ENCODE peak calls at places on chromosomes 12 and 14, in six cellular contexts. P is ELF-1; A is NB4; W is NCI-H1436; H is WERI-Rb-1; Q is activated CD8-positive, alpha-beta memory T cell treated with anti-CD3 and anti-CD28 coated beads for 48 hours. B is an unnamed sample.
A peak's percentile ranks its signal among the peaks of the same experiment; 100 is the strongest.

GRCh38 chr14:34562776-34563150 is 23.3 kb upstream of the EAPP start:
- DNase-seq in W (no peak), H (no peak), A (no peak), Q (no peak), P (no peak), B (no peak)

GRCh38 chr12:103698752-103699540 is 111.9 kb downstream of the STAB2 start:
- DNase-seq in W (no peak), H (no peak), P (no peak), A (peak; percentile 19), Q (no peak), B (no peak)

GRCh38 chr12:112122823-112123690 is 2.3 kb upstream of the TRAFD1 start:
- DNase-seq in P (no peak), A (peak; percentile 46), Q (no peak), H (no peak), W (no peak), B (no peak)

GRCh38 chr12:6662602-6662905 is 365 bp downstream of the ING4 start:
- DNase-seq in Q (no peak), P (no peak), A (no peak), W (no peak), H (no peak), B (no peak)

GRCh38 chr14:96181188-96181762 is 23.4 kb upstream of the BDKRB2 start:
- DNase-seq in A (no peak), P (no peak), H (no peak), W (no peak), Q (no peak), B (no peak)

GRCh38 chr12:94941440-94941862 is 62.0 kb downstream of the NDUFA12 start:
- DNase-seq in P (no peak), A (no peak), Q (no peak), H (no peak), W (peak; percentile 25), B (no peak)

GRCh38 chr14:68369289-68369925 is 423.5 kb downstream of the ZFP36L1 start:
- DNase-seq in A (no peak), H (no peak), W (no peak), Q (no peak), P (no peak), B (no peak)

GRCh38 chr12:10184261-10184843 is 5.5 kb downstream of the TMEM52B start:
- DNase-seq in P (no peak), A (no peak), H (no peak), Q (no peak), W (no peak), B (no peak)

GRCh38 chr12:75364918-75365317 is 26.0 kb upstream of the GLIPR1L2 start:
- DNase-seq in P (no peak), W (no peak), Q (no peak), A (peak; percentile 86), H (no peak), B (peak; percentile 43)

GRCh38 chr12:32413412-32413811 is 14.1 kb downstream of the FGD4 start:
- DNase-seq in Q (no peak), W (no peak), H (no peak), A (no peak), P (no peak), B (no peak)

GRCh38 chr14:51828017-51828797 is 32.2 kb upstream of the GNG2 start:
- DNase-seq in W (peak; percentile 56), Q (peak; percentile 50), P (peak; percentile 37), H (no peak), A (peak; percentile 97), B (peak; percentile 74)

GRCh38 chr14:76918751-76919421 is 92.7 kb downstream of the LRRC74A start:
- DNase-seq in A (peak; percentile 68), W (peak; percentile 58), H (peak; percentile 75), P (peak; percentile 87), Q (no peak), B (peak; percentile 94)

GRCh38 chr14:34465069-34465859 is 3.2 kb upstream of the SPTSSA start:
- DNase-seq in W (no peak), Q (no peak), A (peak; percentile 47), P (no peak), H (no peak), B (peak; percentile 55)

GRCh38 chr12:113259499-113259953 is 38.3 kb downstream of the TPCN1 start:
- DNase-seq in P (no peak), A (peak; percentile 32), H (peak; percentile 78), W (no peak), Q (no peak), B (peak; percentile 72)

GRCh38 chr12:12561305-12562015 is 1.2 kb downstream of the DUSP16 start:
- DNase-seq in P (peak; percentile 58), A (peak; percentile 69), H (peak; percentile 42), Q (no peak), W (no peak), B (peak; percentile 71)

GRCh38 chr12:62640910-62641448 is 174.4 kb downstream of the MON2 start:
- DNase-seq in P (no peak), H (no peak), W (no peak), A (no peak), Q (no peak), B (peak; percentile 70)

GRCh38 chr12:106096376-106096775 is 42.4 kb downstream of the NUAK1 start:
- DNase-seq in W (no peak), A (no peak), P (no peak), Q (no peak), H (no peak), B (no peak)

GRCh38 chr14:93013368-93013719 is 90.4 kb downstream of the CHGA start:
- DNase-seq in Q (no peak), A (peak; percentile 43), P (no peak), H (no peak), W (no peak), B (no peak)

GRCh38 chr14:100449225-100449987 is 126.3 kb downstream of the SLC25A47 start:
- DNase-seq in W (no peak), H (peak; percentile 79), Q (no peak), P (no peak), A (no peak), B (no peak)

GRCh38 chr12:91276529-91276928 is 93.9 kb upstream of the DCN start:
- DNase-seq in Q (no peak), A (no peak), H (no peak), P (no peak), W (no peak), B (no peak)

GRCh38 chr12:121110211-121110940 is 22.3 kb upstream of the P2RX7 start:
- DNase-seq in P (peak; percentile 65), Q (peak; percentile 56), A (peak; percentile 91), H (peak; percentile 57), W (peak; percentile 44), B (peak; percentile 77)

GRCh38 chr12:34275129-34275528 is 252.8 kb downstream of the ALG10 start:
- DNase-seq in P (no peak), A (no peak), Q (no peak), H (no peak), W (no peak), B (no peak)